ENCODE peak calls at places on chromosomes 5 and 9, in six cellular contexts. A is ascending aorta, D is RWPE1, B is AG20443, I is DMS153, J is tibial nerve. K is an unnamed sample.

GRCh38 chr5:25963251-25964008 is 1075.0 kb downstream of the CDH9 start:
- DNase-seq in A (no peak), D (no peak), B (no peak), I (no peak), J (peak), K (no peak)

GRCh38 chr9:95517559-95517933 is 775 bp upstream of the PTCH1 start:
- DNase-seq in A (no peak), D (no peak), B (no peak), I (no peak), J (no peak), K (no peak)

GRCh38 chr5:146662229-146662628 is 146.2 kb upstream of the GPR151 start:
- DNase-seq in A (no peak), D (peak), B (peak), I (no peak), J (peak), K (no peak)

GRCh38 chr9:135885100-135885853 is 22.1 kb downstream of the CAMSAP1 start:
- DNase-seq in A (no peak), D (no peak), B (peak), I (no peak), J (no peak), K (peak)

GRCh38 chr9:5388026-5388806 is 48.5 kb upstream of the RLN1 start:
- DNase-seq in A (no peak), D (no peak), B (peak), I (no peak), J (no peak), K (peak)

GRCh38 chr9:2126331-2126789 is 111.2 kb downstream of the SMARCA2 start:
- DNase-seq in A (peak), D (no peak), B (peak), I (no peak), J (peak), K (no peak)

GRCh38 chr9:36995927-36996471 is 38.1 kb downstream of the PAX5 start:
- DNase-seq in A (no peak), D (peak), B (peak), I (peak), J (no peak), K (peak)

GRCh38 chr9:13904746-13905145 is 409.2 kb downstream of the NFIB start:
- DNase-seq in A (no peak), D (no peak), B (no peak), I (no peak), J (no peak), K (no peak)

GRCh38 chr5:39689919-39690318 is 265.1 kb upstream of the DAB2 start:
- DNase-seq in A (no peak), D (no peak), B (no peak), I (no peak), J (no peak), K (no peak)

GRCh38 chr5:139664273-139664693 is 16.1 kb downstream of the CXXC5 start:
- DNase-seq in A (peak), D (no peak), B (no peak), I (no peak), J (no peak), K (no peak)

GRCh38 chr9:136881691-136882108 is 4.6 kb upstream of the TRAF2 start:
- DNase-seq in A (no peak), D (no peak), B (peak), I (no peak), J (no peak), K (peak)

GRCh38 chr5:160521392-160521663 is 99.7 kb downstream of the PTTG1 start:
- DNase-seq in A (no peak), D (no peak), B (no peak), I (no peak), J (no peak), K (no peak)

GRCh38 chr9:127361561-127361960 is 35.4 kb upstream of the SLC2A8 start:
- DNase-seq in A (no peak), D (peak), B (no peak), I (no peak), J (no peak), K (no peak)

GRCh38 chr9:88852794-88853193 is 138.5 kb upstream of the S1PR3 start:
- DNase-seq in A (no peak), D (peak), B (peak), I (no peak), J (peak), K (no peak)

GRCh38 chr5:89120719-89121118 is 237.7 kb upstream of the MEF2C start:
- DNase-seq in A (no peak), D (no peak), B (peak), I (no peak), J (peak), K (no peak)

GRCh38 chr9:115531410-115532130 is 413.6 kb upstream of the TNC start:
- DNase-seq in A (no peak), D (no peak), B (peak), I (no peak), J (peak), K (peak)

GRCh38 chr5:55407984-55408383 is 100.2 kb downstream of the MTREX start:
- DNase-seq in A (no peak), D (no peak), B (no peak), I (no peak), J (no peak), K (no peak)

GRCh38 chr9:92534199-92535159 is 1.3 kb downstream of the ECM2 start:
- DNase-seq in A (no peak), D (no peak), B (no peak), I (no peak), J (no peak), K (no peak)

GRCh38 chr9:121975801-121976277 is 117.3 kb downstream of the TTLL11 start:
- DNase-seq in A (no peak), D (no peak), B (peak), I (no peak), J (no peak), K (no peak)

GRCh38 chr9:111986035-111986556 is 89.5 kb downstream of the UGCG start:
- DNase-seq in A (no peak), D (no peak), B (no peak), I (no peak), J (no peak), K (peak)

GRCh38 chr5:112034614-112035013 is 277.6 kb upstream of the NREP start:
- DNase-seq in A (no peak), D (no peak), B (no peak), I (no peak), J (no peak), K (no peak)

GRCh38 chr5:78530342-78531096 is 118.1 kb downstream of the LHFPL2 start:
- DNase-seq in A (peak), D (peak), B (peak), I (no peak), J (no peak), K (peak)

GRCh38 chr5:142727736-142728047 is 41.8 kb upstream of the FGF1 start:
- DNase-seq in A (peak), D (no peak), B (no peak), I (no peak), J (no peak), K (no peak)

GRCh38 chr9:73183917-73184861 is 32.5 kb downstream of the ANXA1 start:
- DNase-seq in A (no peak), D (peak), B (peak), I (no peak), J (no peak), K (peak)

GRCh38 chr9:84397822-84398221 is 57.3 kb upstream of the SLC28A3 start:
- DNase-seq in A (no peak), D (peak), B (peak), I (no peak), J (no peak), K (peak)

GRCh38 chr5:138789771-138790242 is 36.6 kb downstream of the CTNNA1 start:
- DNase-seq in A (no peak), D (peak), B (no peak), I (no peak), J (no peak), K (peak)

GRCh38 chr9:74570879-74571512 is 73.9 kb downstream of the RORB start:
- DNase-seq in A (no peak), D (peak), B (peak), I (no peak), J (peak), K (no peak)

GRCh38 chr9:120452631-120453030 is 127.3 kb downstream of the CDK5RAP2 start:
- DNase-seq in A (no peak), D (no peak), B (no peak), I (no peak), J (no peak), K (no peak)

GRCh38 chr5:43036409-43036808 is 3.7 kb downstream of the ANXA2R start:
- DNase-seq in A (no peak), D (no peak), B (no peak), I (no peak), J (no peak), K (no peak)

GRCh38 chr5:181149806-181150733 is 2.7 kb downstream of the OR2V2 start:
- DNase-seq in A (no peak), D (no peak), B (no peak), I (no peak), J (no peak), K (no peak)

K was measured in hepatic stellate cell.